ENCODE peak calls at places on chromosomes 2 and 18, in four cellular contexts. One of them, this sample, is unnamed.
A peak's percentile ranks its signal among the peaks of the same experiment; 100 is the strongest.

GRCh38 chr2:65357095-65357958 is 75.1 kb downstream of the SPRED2 start:
- DNase-seq in tibial nerve: no peak
- DNase-seq in transverse colon: no peak
- DNase-seq in uterus: no peak
- DNase-seq in this sample: no peak

GRCh38 chr2:144516417-144516980 is 3.4 kb downstream of the ZEB2 start:
- DNase-seq in tibial nerve: no peak
- DNase-seq in transverse colon: no peak
- DNase-seq in uterus: no peak
- DNase-seq in this sample: peak; percentile 10

GRCh38 chr2:173109253-173110188 is 33.9 kb downstream of the MAP3K20 start:
- DNase-seq in tibial nerve: no peak
- DNase-seq in transverse colon: no peak
- DNase-seq in uterus: no peak
- DNase-seq in this sample: peak; percentile 77

GRCh38 chr2:33051586-33052385 is 105.0 kb downstream of the LTBP1 start:
- DNase-seq in tibial nerve: no peak
- DNase-seq in transverse colon: no peak
- DNase-seq in uterus: no peak
- DNase-seq in this sample: peak; percentile 95

GRCh38 chr18:48761582-48761981 is 189.2 kb downstream of the SMAD7 start:
- DNase-seq in tibial nerve: no peak
- DNase-seq in transverse colon: peak; percentile 75
- DNase-seq in uterus: no peak
- DNase-seq in this sample: no peak

GRCh38 chr18:22817844-22818243 is 115.3 kb upstream of the RBBP8 start:
- DNase-seq in tibial nerve: no peak
- DNase-seq in transverse colon: no peak
- DNase-seq in uterus: no peak
- DNase-seq in this sample: no peak

GRCh38 chr2:128376241-128377041 is 57.8 kb upstream of the HS6ST1 start:
- DNase-seq in tibial nerve: no peak
- DNase-seq in transverse colon: no peak
- DNase-seq in uterus: no peak
- DNase-seq in this sample: no peak

GRCh38 chr18:10497350-10497749 is 28.5 kb upstream of the NAPG start:
- DNase-seq in tibial nerve: no peak
- DNase-seq in transverse colon: no peak
- DNase-seq in uterus: no peak
- DNase-seq in this sample: no peak

GRCh38 chr2:9547272-9547991 is 8.2 kb downstream of the ADAM17 start:
- DNase-seq in tibial nerve: no peak
- DNase-seq in transverse colon: no peak
- DNase-seq in uterus: no peak
- DNase-seq in this sample: no peak

GRCh38 chr2:218264773-218265601 is 4.2 kb downstream of the GPBAR1 start:
- DNase-seq in tibial nerve: peak; percentile 10
- DNase-seq in transverse colon: peak; percentile 80
- DNase-seq in uterus: no peak
- DNase-seq in this sample: no peak

GRCh38 chr18:63540131-63540530 is 2.0 kb upstream of the SERPINB12 start:
- DNase-seq in tibial nerve: no peak
- DNase-seq in transverse colon: no peak
- DNase-seq in uterus: no peak
- DNase-seq in this sample: no peak

GRCh38 chr2:231530099-231531085 is at the start of gene NMUR1:
- DNase-seq in tibial nerve: peak; percentile 29
- DNase-seq in transverse colon: peak; percentile 67
- DNase-seq in uterus: peak; percentile 31
- DNase-seq in this sample: peak; percentile 48

GRCh38 chr2:24740142-24740541 is 53.0 kb downstream of the PTRHD1 start:
- DNase-seq in tibial nerve: no peak
- DNase-seq in transverse colon: no peak
- DNase-seq in uterus: no peak
- DNase-seq in this sample: no peak

GRCh38 chr18:394997-395383 is 105.5 kb downstream of the COLEC12 start:
- DNase-seq in tibial nerve: no peak
- DNase-seq in transverse colon: no peak
- DNase-seq in uterus: peak; percentile 42
- DNase-seq in this sample: no peak

GRCh38 chr2:19580830-19581229 is 222.4 kb upstream of the OSR1 start:
- DNase-seq in tibial nerve: no peak
- DNase-seq in transverse colon: no peak
- DNase-seq in uterus: no peak
- DNase-seq in this sample: no peak

GRCh38 chr2:232549655-232550350 is 554 bp downstream of the TIGD1 start:
- DNase-seq in tibial nerve: no peak
- DNase-seq in transverse colon: no peak
- DNase-seq in uterus: no peak
- DNase-seq in this sample: no peak

GRCh38 chr18:13376298-13376840 is 157.8 kb downstream of the LDLRAD4 start:
- DNase-seq in tibial nerve: no peak
- DNase-seq in transverse colon: no peak
- DNase-seq in uterus: no peak
- DNase-seq in this sample: no peak

GRCh38 chr2:237486819-237487448 is at the start of gene MLPH:
- DNase-seq in tibial nerve: peak; percentile 40
- DNase-seq in transverse colon: peak; percentile 68
- DNase-seq in uterus: no peak
- DNase-seq in this sample: peak; percentile 52

GRCh38 chr2:28810384-28811285 is at the start of gene SPDYA:
- DNase-seq in tibial nerve: no peak
- DNase-seq in transverse colon: peak; percentile 69
- DNase-seq in uterus: peak; percentile 58
- DNase-seq in this sample: peak; percentile 81

GRCh38 chr2:191316246-191316645 is 71.0 kb downstream of the MYO1B start:
- DNase-seq in tibial nerve: no peak
- DNase-seq in transverse colon: no peak
- DNase-seq in uterus: no peak
- DNase-seq in this sample: no peak

GRCh38 chr18:79963658-79964329 is 649 bp upstream of the HSBP1L1 start:
- DNase-seq in tibial nerve: no peak
- DNase-seq in transverse colon: no peak
- DNase-seq in uterus: no peak
- DNase-seq in this sample: no peak

GRCh38 chr2:187093771-187094412 is 244.9 kb upstream of the ZSWIM2 start:
- DNase-seq in tibial nerve: no peak
- DNase-seq in transverse colon: no peak
- DNase-seq in uterus: no peak
- DNase-seq in this sample: no peak

GRCh38 chr2:138333121-138333520 is 168.4 kb upstream of the SPOPL start:
- DNase-seq in tibial nerve: no peak
- DNase-seq in transverse colon: no peak
- DNase-seq in uterus: no peak
- DNase-seq in this sample: no peak

GRCh38 chr2:237487496-237487895 is 445 bp downstream of the MLPH start:
- DNase-seq in tibial nerve: no peak
- DNase-seq in transverse colon: no peak
- DNase-seq in uterus: no peak
- DNase-seq in this sample: no peak

GRCh38 chr2:191218292-191218898 is 26.8 kb upstream of the MYO1B start:
- DNase-seq in tibial nerve: no peak
- DNase-seq in transverse colon: peak; percentile 41
- DNase-seq in uterus: no peak
- DNase-seq in this sample: peak; percentile 97

GRCh38 chr2:58239243-58239642 is 1.9 kb downstream of the FANCL start:
- DNase-seq in tibial nerve: no peak
- DNase-seq in transverse colon: no peak
- DNase-seq in uterus: no peak
- DNase-seq in this sample: no peak

GRCh38 chr18:73597832-73598615 is 549.6 kb downstream of the FBXO15 start:
- DNase-seq in tibial nerve: no peak
- DNase-seq in transverse colon: no peak
- DNase-seq in uterus: no peak
- DNase-seq in this sample: no peak

GRCh38 chr2:176172007-176172747 is 15.1 kb downstream of the HOXD3 start:
- DNase-seq in tibial nerve: no peak
- DNase-seq in transverse colon: no peak
- DNase-seq in uterus: no peak
- DNase-seq in this sample: no peak

GRCh38 chr2:84846732-84847131 is 34.2 kb downstream of the TRABD2A start:
- DNase-seq in tibial nerve: no peak
- DNase-seq in transverse colon: peak; percentile 54
- DNase-seq in uterus: no peak
- DNase-seq in this sample: no peak

GRCh38 chr2:240707791-240708190 is 16.1 kb downstream of the AQP12A start:
- DNase-seq in tibial nerve: no peak
- DNase-seq in transverse colon: no peak
- DNase-seq in uterus: no peak
- DNase-seq in this sample: no peak

GRCh38 chr2:240704651-240705050 is 13.0 kb downstream of the AQP12A start:
- DNase-seq in tibial nerve: no peak
- DNase-seq in transverse colon: no peak
- DNase-seq in uterus: no peak
- DNase-seq in this sample: no peak

GRCh38 chr2:240705204-240705781 is 13.6 kb downstream of the AQP12A start:
- DNase-seq in tibial nerve: no peak
- DNase-seq in transverse colon: no peak
- DNase-seq in uterus: no peak
- DNase-seq in this sample: no peak

GRCh38 chr2:240708457-240708856 is 16.8 kb downstream of the AQP12A start:
- DNase-seq in tibial nerve: no peak
- DNase-seq in transverse colon: no peak
- DNase-seq in uterus: no peak
- DNase-seq in this sample: no peak

GRCh38 chr2:240707046-240707756 is 15.5 kb downstream of the AQP12A start:
- DNase-seq in tibial nerve: no peak
- DNase-seq in transverse colon: no peak
- DNase-seq in uterus: no peak
- DNase-seq in this sample: no peak
- TF ChIP-seq POLR2A in tibial nerve: no peak
- TF ChIP-seq POLR2A in transverse colon: no peak
- TF ChIP-seq POLR2A in uterus: no peak
- TF ChIP-seq POLR2A in this sample: no peak

GRCh38 chr2:206204710-206205109 is 45.0 kb downstream of the EEF1B2 start:
- DNase-seq in tibial nerve: no peak
- DNase-seq in transverse colon: no peak
- DNase-seq in uterus: no peak
- DNase-seq in this sample: no peak
- H3K27ac ChIP-seq in tibial nerve: no peak overlapping the region
- H3K27ac ChIP-seq in transverse colon: no peak overlapping the region
- H3K27ac ChIP-seq in uterus: no peak overlapping the region
- H3K27ac ChIP-seq in this sample: no peak overlapping the region

GRCh38 chr2:205802069-205802468 is 119.8 kb downstream of the NRP2 start:
- DNase-seq in tibial nerve: no peak
- DNase-seq in transverse colon: no peak
- DNase-seq in uterus: no peak
- DNase-seq in this sample: no peak
- TF ChIP-seq POLR2A in tibial nerve: no peak
- TF ChIP-seq POLR2A in transverse colon: no peak
- TF ChIP-seq POLR2A in uterus: no peak
- TF ChIP-seq POLR2A in this sample: no peak

DNA sequence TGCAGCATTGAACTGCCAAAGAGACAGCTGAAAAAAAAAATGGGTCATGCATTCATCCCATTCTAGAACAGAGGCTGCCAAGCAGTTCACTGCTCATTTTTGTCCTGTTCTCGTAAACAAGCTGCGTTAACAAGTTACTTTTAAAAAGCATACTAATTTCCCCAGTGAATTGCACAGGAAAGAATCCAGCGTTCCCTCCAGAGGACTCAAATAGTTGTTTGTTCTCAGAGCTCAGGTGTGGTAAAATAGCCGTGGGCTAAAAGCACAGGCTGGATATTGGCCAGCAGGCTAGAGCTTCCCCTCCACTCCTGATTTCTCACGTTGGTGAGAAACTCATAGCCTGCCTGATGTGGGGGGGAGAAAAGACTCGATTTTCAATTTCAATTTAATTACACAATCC is 76.1 kb upstream of the AQP4 start:
- DNase-seq in tibial nerve: no peak
- DNase-seq in transverse colon: no peak
- DNase-seq in uterus: no peak
- DNase-seq in this sample: no peak
- H3K27ac ChIP-seq in tibial nerve: no peak overlapping the region
- H3K27ac ChIP-seq in transverse colon: no peak overlapping the region
- H3K27ac ChIP-seq in uterus: no peak overlapping the region
- H3K27ac ChIP-seq in this sample: no peak overlapping the region

GRCh38 chr2:213284105-213285090 is at the start of gene SPAG16:
- DNase-seq in tibial nerve: peak; percentile 82
- DNase-seq in transverse colon: peak; percentile 97
- DNase-seq in uterus: peak; percentile 96
- DNase-seq in this sample: peak; percentile 89
- TF ChIP-seq POLR2A in tibial nerve: no peak
- TF ChIP-seq POLR2A in transverse colon: peak; percentile 56
- TF ChIP-seq POLR2A in uterus: peak; percentile 48
- TF ChIP-seq POLR2A in this sample: peak; percentile 60

This sample was measured in A549.